ENCODE peak calls at places on chromosome 20, in seven cellular contexts. One of them, this sample, is unnamed.

GRCh38 chr20:59081036-59081435 is 38.5 kb upstream of the PRELID3B start:
- DNase-seq in mesenchymal stem cell: no peak
- DNase-seq in IMR-90: no peak
- DNase-seq in H1: no peak
- DNase-seq in H9: no peak
- DNase-seq in mesendoderm: no peak
- DNase-seq in trophoblast cell: no peak
- DNase-seq in this sample: no peak

GRCh38 chr20:34111057-34111711 is 859 bp downstream of the EIF2S2 start:
- DNase-seq in mesenchymal stem cell: peak; percentile 84
- DNase-seq in IMR-90: peak; percentile 71
- DNase-seq in H1: no peak
- DNase-seq in H9: no peak
- DNase-seq in mesendoderm: peak; percentile 66
- DNase-seq in trophoblast cell: peak; percentile 43
- DNase-seq in this sample: no peak

GRCh38 chr20:23155141-23155590 is 69.0 kb upstream of the CD93 start:
- DNase-seq in mesenchymal stem cell: no peak
- DNase-seq in IMR-90: no peak
- DNase-seq in H1: no peak
- DNase-seq in H9: peak; percentile 18
- DNase-seq in mesendoderm: peak; percentile 48
- DNase-seq in trophoblast cell: no peak
- DNase-seq in this sample: no peak

GRCh38 chr20:44218441-44218840 is 7.9 kb upstream of the OSER1 start:
- DNase-seq in mesenchymal stem cell: no peak
- DNase-seq in IMR-90: no peak
- DNase-seq in H1: no peak
- DNase-seq in H9: no peak
- DNase-seq in mesendoderm: no peak
- DNase-seq in trophoblast cell: no peak
- DNase-seq in this sample: no peak

GRCh38 chr20:21323640-21324039 is 20.5 kb downstream of the XRN2 start:
- DNase-seq in mesenchymal stem cell: peak; percentile 88
- DNase-seq in IMR-90: peak; percentile 86
- DNase-seq in H1: no peak
- DNase-seq in H9: no peak
- DNase-seq in mesendoderm: no peak
- DNase-seq in trophoblast cell: peak; percentile 27
- DNase-seq in this sample: no peak

GRCh38 chr20:46715292-46715756 is 5.9 kb downstream of the SLC2A10 start:
- DNase-seq in mesenchymal stem cell: peak; percentile 92
- DNase-seq in IMR-90: peak; percentile 80
- DNase-seq in H1: no peak
- DNase-seq in H9: peak; percentile 69
- DNase-seq in mesendoderm: peak; percentile 92
- DNase-seq in trophoblast cell: no peak
- DNase-seq in this sample: no peak

GRCh38 chr20:42041000-42041565 is 422.9 kb upstream of the CHD6 start:
- DNase-seq in mesenchymal stem cell: no peak
- DNase-seq in IMR-90: no peak
- DNase-seq in H1: no peak
- DNase-seq in H9: no peak
- DNase-seq in mesendoderm: peak; percentile 40
- DNase-seq in trophoblast cell: no peak
- DNase-seq in this sample: no peak

GRCh38 chr20:19973920-19974620 is 43.1 kb upstream of the NAA20 start:
- DNase-seq in mesenchymal stem cell: peak; percentile 87
- DNase-seq in IMR-90: peak; percentile 81
- DNase-seq in H1: no peak
- DNase-seq in H9: no peak
- DNase-seq in mesendoderm: no peak
- DNase-seq in trophoblast cell: no peak
- DNase-seq in this sample: no peak

GRCh38 chr20:45289942-45290676 is 16.5 kb upstream of the RBPJL start:
- DNase-seq in mesenchymal stem cell: no peak
- DNase-seq in IMR-90: no peak
- DNase-seq in H1: no peak
- DNase-seq in H9: no peak
- DNase-seq in mesendoderm: no peak
- DNase-seq in trophoblast cell: no peak
- DNase-seq in this sample: no peak

GRCh38 chr20:22232923-22233322 is 351.4 kb downstream of the FOXA2 start:
- DNase-seq in mesenchymal stem cell: no peak
- DNase-seq in IMR-90: no peak
- DNase-seq in H1: no peak
- DNase-seq in H9: no peak
- DNase-seq in mesendoderm: no peak
- DNase-seq in trophoblast cell: no peak
- DNase-seq in this sample: no peak

GRCh38 chr20:23117738-23118137 is 31.6 kb upstream of the CD93 start:
- DNase-seq in mesenchymal stem cell: no peak
- DNase-seq in IMR-90: no peak
- DNase-seq in H1: no peak
- DNase-seq in H9: no peak
- DNase-seq in mesendoderm: no peak
- DNase-seq in trophoblast cell: no peak
- DNase-seq in this sample: no peak

GRCh38 chr20:61753987-61754956 is 311.4 kb downstream of the TAF4 start:
- DNase-seq in mesenchymal stem cell: peak; percentile 13
- DNase-seq in IMR-90: no peak
- DNase-seq in H1: no peak
- DNase-seq in H9: no peak
- DNase-seq in mesendoderm: no peak
- DNase-seq in trophoblast cell: no peak
- DNase-seq in this sample: no peak

GRCh38 chr20:41050361-41051019 is 21.9 kb downstream of the TOP1 start:
- DNase-seq in mesenchymal stem cell: peak; percentile 52
- DNase-seq in IMR-90: peak; percentile 68
- DNase-seq in H1: no peak
- DNase-seq in H9: no peak
- DNase-seq in mesendoderm: peak; percentile 51
- DNase-seq in trophoblast cell: peak; percentile 28
- DNase-seq in this sample: no peak

GRCh38 chr20:23585808-23586734 is 17.8 kb upstream of the CST9L start:
- DNase-seq in mesenchymal stem cell: no peak
- DNase-seq in IMR-90: no peak
- DNase-seq in H1: no peak
- DNase-seq in H9: no peak
- DNase-seq in mesendoderm: no peak
- DNase-seq in trophoblast cell: no peak
- DNase-seq in this sample: no peak

GRCh38 chr20:32326507-32326851 is 31.7 kb upstream of the ASXL1 start:
- DNase-seq in mesenchymal stem cell: peak; percentile 26
- DNase-seq in IMR-90: peak; percentile 44
- DNase-seq in H1: no peak
- DNase-seq in H9: no peak
- DNase-seq in mesendoderm: no peak
- DNase-seq in trophoblast cell: no peak
- DNase-seq in this sample: no peak

GRCh38 chr20:61789329-61789728 is 276.4 kb downstream of the TAF4 start:
- DNase-seq in mesenchymal stem cell: no peak
- DNase-seq in IMR-90: no peak
- DNase-seq in H1: no peak
- DNase-seq in H9: no peak
- DNase-seq in mesendoderm: no peak
- DNase-seq in trophoblast cell: no peak
- DNase-seq in this sample: no peak

GRCh38 chr20:47857142-47857993 is 72.1 kb upstream of the SULF2 start:
- DNase-seq in mesenchymal stem cell: peak; percentile 60
- DNase-seq in IMR-90: no peak
- DNase-seq in H1: no peak
- DNase-seq in H9: no peak
- DNase-seq in mesendoderm: peak; percentile 51
- DNase-seq in trophoblast cell: peak; percentile 17
- DNase-seq in this sample: no peak

GRCh38 chr20:10868299-10868698 is 194.5 kb upstream of the JAG1 start:
- DNase-seq in mesenchymal stem cell: no peak
- DNase-seq in IMR-90: no peak
- DNase-seq in H1: no peak
- DNase-seq in H9: no peak
- DNase-seq in mesendoderm: no peak
- DNase-seq in trophoblast cell: no peak
- DNase-seq in this sample: no peak

GRCh38 chr20:57756213-57756612 is 46.4 kb upstream of the PMEPA1 start:
- DNase-seq in mesenchymal stem cell: no peak
- DNase-seq in IMR-90: no peak
- DNase-seq in H1: no peak
- DNase-seq in H9: no peak
- DNase-seq in mesendoderm: no peak
- DNase-seq in trophoblast cell: no peak
- DNase-seq in this sample: no peak

DNA sequence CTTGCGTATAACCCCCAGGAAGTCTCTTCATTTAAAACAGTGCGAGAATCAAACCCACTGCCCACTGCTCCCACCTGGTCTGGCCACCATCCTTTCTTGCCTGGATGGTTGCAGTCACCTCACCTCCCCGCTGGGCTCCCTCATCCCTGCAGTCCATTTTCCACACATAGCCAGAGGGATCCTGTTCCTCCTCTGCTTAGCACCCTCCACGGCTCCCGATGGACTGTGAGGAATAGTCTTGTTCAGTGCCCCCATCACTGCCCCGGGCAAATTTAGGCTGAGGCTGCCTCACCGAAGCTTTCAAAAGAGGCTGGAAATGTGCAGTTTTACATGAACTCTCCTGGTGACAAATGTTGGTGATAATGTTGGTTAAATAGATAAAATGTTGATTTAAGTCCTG is 17.7 kb downstream of the KCNG1 start:
- DNase-seq in mesenchymal stem cell: no peak
- DNase-seq in IMR-90: no peak
- DNase-seq in H1: no peak
- DNase-seq in H9: no peak
- DNase-seq in mesendoderm: no peak
- DNase-seq in trophoblast cell: no peak
- DNase-seq in this sample: no peak
- H3K4ac ChIP-seq in mesenchymal stem cell: no peak overlapping the region
- H3K4ac ChIP-seq in IMR-90: no peak overlapping the region
- H3K4ac ChIP-seq in H1: no peak overlapping the region
- H3K4ac ChIP-seq in H9: no peak overlapping the region
- H3K4ac ChIP-seq in mesendoderm: no peak overlapping the region
- H3K4ac ChIP-seq in trophoblast cell: no peak overlapping the region
- H3K4ac ChIP-seq in this sample: no peak overlapping the region

GRCh38 chr20:36213362-36213761 is 22.9 kb upstream of the AAR2 start:
- DNase-seq in mesenchymal stem cell: no peak
- DNase-seq in IMR-90: no peak
- DNase-seq in H1: no peak
- DNase-seq in H9: no peak
- DNase-seq in mesendoderm: no peak
- DNase-seq in trophoblast cell: no peak
- DNase-seq in this sample: no peak
- H3K4ac ChIP-seq in mesenchymal stem cell: no peak overlapping the region
- H3K4ac ChIP-seq in IMR-90: no peak overlapping the region
- H3K4ac ChIP-seq in H1: no peak overlapping the region
- H3K4ac ChIP-seq in H9: no peak overlapping the region
- H3K4ac ChIP-seq in mesendoderm: no peak overlapping the region
- H3K4ac ChIP-seq in trophoblast cell: no peak overlapping the region
- H3K4ac ChIP-seq in this sample: no peak overlapping the region

GRCh38 chr20:14711681-14712080 is 374.3 kb upstream of the FLRT3 start:
- DNase-seq in mesenchymal stem cell: peak; percentile 43
- DNase-seq in IMR-90: no peak
- DNase-seq in H1: no peak
- DNase-seq in H9: no peak
- DNase-seq in mesendoderm: peak; percentile 66
- DNase-seq in trophoblast cell: no peak
- DNase-seq in this sample: no peak

GRCh38 chr20:14712302-14712739 is 374.9 kb upstream of the FLRT3 start:
- DNase-seq in mesenchymal stem cell: peak; percentile 80
- DNase-seq in IMR-90: peak; percentile 67
- DNase-seq in H1: no peak
- DNase-seq in H9: no peak
- DNase-seq in mesendoderm: peak; percentile 93
- DNase-seq in trophoblast cell: peak; percentile 66
- DNase-seq in this sample: peak; percentile 15

GRCh38 chr20:14707865-14708574 is 370.6 kb upstream of the FLRT3 start:
- DNase-seq in mesenchymal stem cell: no peak
- DNase-seq in IMR-90: no peak
- DNase-seq in H1: no peak
- DNase-seq in H9: no peak
- DNase-seq in mesendoderm: no peak
- DNase-seq in trophoblast cell: no peak
- DNase-seq in this sample: no peak

GRCh38 chr20:14709439-14709838 is 372.0 kb upstream of the FLRT3 start:
- DNase-seq in mesenchymal stem cell: no peak
- DNase-seq in IMR-90: no peak
- DNase-seq in H1: no peak
- DNase-seq in H9: no peak
- DNase-seq in mesendoderm: no peak
- DNase-seq in trophoblast cell: no peak
- DNase-seq in this sample: no peak

GRCh38 chr20:14710941-14711340 is 373.5 kb upstream of the FLRT3 start:
- DNase-seq in mesenchymal stem cell: no peak
- DNase-seq in IMR-90: no peak
- DNase-seq in H1: no peak
- DNase-seq in H9: no peak
- DNase-seq in mesendoderm: no peak
- DNase-seq in trophoblast cell: no peak
- DNase-seq in this sample: no peak
- H3K4ac ChIP-seq in mesenchymal stem cell: no peak overlapping the region
- H3K4ac ChIP-seq in IMR-90: no peak overlapping the region
- H3K4ac ChIP-seq in H1: no peak overlapping the region
- H3K4ac ChIP-seq in H9: no peak overlapping the region
- H3K4ac ChIP-seq in mesendoderm: no peak overlapping the region
- H3K4ac ChIP-seq in trophoblast cell: no peak overlapping the region
- H3K4ac ChIP-seq in this sample: no peak overlapping the region

DNA sequence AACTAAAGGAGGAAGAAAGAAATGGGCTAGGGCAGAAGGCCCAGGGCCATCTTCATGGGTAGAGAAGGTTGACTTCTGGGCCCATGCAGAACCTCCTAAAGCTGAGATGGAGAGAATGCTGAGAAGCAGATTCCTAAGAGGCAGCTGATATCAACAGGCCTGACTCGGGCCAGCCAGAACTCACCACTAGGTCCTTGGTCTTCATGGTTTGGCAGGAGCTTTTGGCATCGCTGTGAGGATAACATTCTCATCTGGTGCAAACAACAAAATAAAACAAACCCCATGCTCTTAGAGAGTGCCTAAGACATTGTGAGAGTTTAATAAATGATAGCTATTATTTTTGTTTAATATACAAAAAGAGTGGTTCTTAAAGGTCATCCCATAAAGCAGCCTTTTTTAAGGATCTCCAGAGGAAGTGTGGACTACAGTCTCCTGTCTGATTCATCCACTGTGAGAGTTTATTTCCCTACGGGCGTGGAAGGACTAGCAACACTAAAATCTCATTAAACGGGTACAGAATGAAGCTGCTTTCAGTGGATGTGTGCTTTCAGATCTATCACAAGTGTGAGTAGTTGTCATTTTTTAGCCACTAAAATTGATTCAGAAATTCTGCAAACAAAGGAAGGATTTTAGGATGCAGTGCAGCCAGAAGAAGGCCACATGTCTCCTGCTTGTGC is 160.0 kb downstream of the PLCB4 start:
- DNase-seq in mesenchymal stem cell: no peak
- DNase-seq in IMR-90: no peak
- DNase-seq in H1: no peak
- DNase-seq in H9: no peak
- DNase-seq in mesendoderm: no peak
- DNase-seq in trophoblast cell: no peak
- DNase-seq in this sample: no peak
- H3K4ac ChIP-seq in mesenchymal stem cell: no peak overlapping the region
- H3K4ac ChIP-seq in IMR-90: no peak overlapping the region
- H3K4ac ChIP-seq in H1: no peak overlapping the region
- H3K4ac ChIP-seq in H9: no peak overlapping the region
- H3K4ac ChIP-seq in mesendoderm: no peak overlapping the region
- H3K4ac ChIP-seq in trophoblast cell: no peak overlapping the region
- H3K4ac ChIP-seq in this sample: no peak overlapping the region

GRCh38 chr20:51116765-51117686 is 94.1 kb upstream of the KCNG1 start:
- DNase-seq in mesenchymal stem cell: no peak
- DNase-seq in IMR-90: peak; percentile 60
- DNase-seq in H1: no peak
- DNase-seq in H9: no peak
- DNase-seq in mesendoderm: no peak
- DNase-seq in trophoblast cell: peak; percentile 61
- DNase-seq in this sample: no peak
- H3K4ac ChIP-seq in mesenchymal stem cell: no peak overlapping the region
- H3K4ac ChIP-seq in IMR-90: peak overlapping the region; percentile 19
- H3K4ac ChIP-seq in H1: no peak overlapping the region
- H3K4ac ChIP-seq in H9: no peak overlapping the region
- H3K4ac ChIP-seq in mesendoderm: no peak overlapping the region
- H3K4ac ChIP-seq in trophoblast cell: no peak overlapping the region
- H3K4ac ChIP-seq in this sample: no peak overlapping the region

This sample was measured in neuronal stem cell.